ENCODE peak calls at places on chromosomes 5 and 9, in seven cellular contexts. L, I, N, H, C, E and G are unnamed samples.

GRCh38 chr5:38831909-38832308 is 13.9 kb upstream of the OSMR start:
- DNase-seq in I (peak), L (no peak), N (no peak), C (no peak), H (no peak), E (no peak), G (peak)

GRCh38 chr5:179280095-179280490 is 65.2 kb downstream of the ADAMTS2 start:
- DNase-seq in C (no peak), N (no peak), I (no peak), L (no peak), H (no peak), E (no peak), G (no peak)

GRCh38 chr5:180251141-180251540 is 40.7 kb downstream of the MAPK9 start:
- DNase-seq in I (no peak), N (no peak), C (no peak), E (no peak), L (no peak), H (no peak), G (no peak)

GRCh38 chr5:54761213-54761701 is 224.1 kb downstream of the ESM1 start:
- DNase-seq in I (peak), H (no peak), N (no peak), E (no peak), C (no peak), L (no peak), G (no peak)

GRCh38 chr5:61563401-61563800 is 231.3 kb downstream of the ZSWIM6 start:
- DNase-seq in I (peak), E (no peak), L (no peak), C (no peak), N (no peak), H (no peak), G (peak)

GRCh38 chr9:133242241-133242640 is 32.8 kb downstream of the ABO start:
- DNase-seq in E (no peak), I (no peak), N (no peak), L (no peak), H (no peak), C (no peak), G (no peak)

GRCh38 chr5:67453526-67453925 is 256.9 kb upstream of the CD180 start:
- DNase-seq in C (no peak), E (no peak), I (peak), L (no peak), H (no peak), N (no peak), G (no peak)

GRCh38 chr9:118444403-118444802 is 740.2 kb downstream of the TLR4 start:
- DNase-seq in N (no peak), H (no peak), E (no peak), L (no peak), I (no peak), C (no peak), G (no peak)

GRCh38 chr9:132991351-132992300 is 13.1 kb downstream of the GFI1B start:
- DNase-seq in L (no peak), E (no peak), H (no peak), I (no peak), N (no peak), C (no peak), G (no peak)